ENCODE peak calls at places on chromosomes 6 and 20, in seven cellular contexts. C is A673, R is epithelial cell of esophagus, V is heart left ventricle, S is testis, H is gastrocnemius medialis, D is A549. X is an unnamed sample.

GRCh38 chr20:41428285-41428684 is 61.7 kb upstream of the EMILIN3 start:
- DNase-seq in C (no peak), R (peak; percentile 80), S (no peak), H (no peak), V (no peak), D (peak; percentile 53), X (no peak)

GRCh38 chr6:43972915-43973304 is 154.3 kb downstream of the MRPL14 start:
- DNase-seq in C (peak; percentile 47), V (peak; percentile 87), R (peak; percentile 76), H (peak; percentile 93), S (peak; percentile 80), D (no peak), X (no peak)

GRCh38 chr6:17972978-17973622 is 14.3 kb downstream of the KIF13A start:
- DNase-seq in C (no peak), S (no peak), R (no peak), V (no peak), D (no peak), H (no peak), X (no peak)

GRCh38 chr6:170212956-170213636 is 77.8 kb downstream of the DLL1 start:
- DNase-seq in C (no peak), S (peak; percentile 7), D (no peak), V (no peak), R (no peak), H (no peak), X (no peak)

GRCh38 chr6:104572901-104573300 is 286.8 kb downstream of the HACE1 start:
- DNase-seq in H (no peak), C (no peak), D (no peak), V (no peak), R (peak; percentile 50), S (no peak), X (no peak)

GRCh38 chr6:92026878-92027277 is 1392.5 kb downstream of the EPHA7 start:
- DNase-seq in C (no peak), V (no peak), H (no peak), R (no peak), S (no peak), D (no peak), X (no peak)

GRCh38 chr6:146892613-146893401 is 294.0 kb downstream of the ADGB start:
- DNase-seq in H (no peak), R (peak; percentile 20), V (no peak), S (no peak), C (no peak), D (no peak), X (no peak)

GRCh38 chr6:69390125-69390524 is 406.7 kb downstream of the LMBRD1 start:
- DNase-seq in D (no peak), S (no peak), V (no peak), R (no peak), C (no peak), H (no peak), X (no peak)

GRCh38 chr6:106145741-106146227 is 59.6 kb downstream of the PRDM1 start:
- DNase-seq in D (no peak), R (peak; percentile 63), H (no peak), V (no peak), C (no peak), S (no peak), X (peak; percentile 88)

GRCh38 chr20:41098703-41099250 is 38.6 kb upstream of the PLCG1 start:
- DNase-seq in V (no peak), C (peak; percentile 17), S (no peak), H (no peak), R (no peak), D (no peak), X (no peak)

GRCh38 chr6:33587529-33588215 is 7.6 kb upstream of the BAK1 start:
- DNase-seq in D (no peak), V (no peak), R (no peak), C (no peak), H (no peak), S (no peak), X (no peak)

GRCh38 chr6:84575264-84575663 is 189.1 kb downstream of the TBX18 start:
- DNase-seq in D (no peak), C (peak; percentile 72), V (no peak), H (no peak), R (peak; percentile 25), S (no peak), X (no peak)

GRCh38 chr6:157767071-157767750 is 55.8 kb upstream of the SNX9 start:
- DNase-seq in D (no peak), V (no peak), C (no peak), S (no peak), H (no peak), R (no peak), X (no peak)

DNA sequence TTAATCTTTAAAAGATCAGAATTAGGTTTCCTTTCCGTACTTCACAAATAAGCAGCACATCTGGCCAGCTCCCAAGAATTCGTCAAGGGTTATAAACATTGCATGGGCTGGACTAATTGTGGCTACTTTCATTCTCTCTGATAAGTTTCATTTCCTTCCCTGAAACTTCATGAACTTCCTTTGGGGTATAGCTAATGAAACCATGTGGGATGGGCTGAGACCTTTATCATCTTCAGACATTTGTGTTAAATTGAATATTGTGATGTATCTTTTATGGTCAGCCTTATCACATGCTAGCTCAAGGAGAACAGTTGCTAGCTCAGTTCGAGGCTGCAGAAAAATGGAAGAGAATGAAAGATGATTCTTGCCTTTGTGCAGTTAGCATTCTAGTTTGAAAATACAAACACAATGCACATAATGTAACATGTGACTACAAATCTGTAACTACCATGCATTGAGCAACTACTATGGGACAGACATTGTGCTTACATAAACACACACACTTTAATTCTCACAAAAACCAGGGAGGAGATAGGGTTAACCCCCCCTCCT is 1.7 kb upstream of the GMPR start:
- DNase-seq in H (no peak), D (no peak), S (peak; percentile 75), C (peak; percentile 58), V (no peak), R (no peak), X (peak; percentile 31)
- H3K4me3 ChIP-seq in H (peak overlapping the region; percentile 7), D (no peak overlapping the region), S (no peak overlapping the region), C (peak overlapping the region; percentile 5), V (peak overlapping the region; percentile 1), R (no peak overlapping the region), X (no peak overlapping the region)

GRCh38 chr6:36980876-36981619 is 4.9 kb downstream of the MTCH1 start:
- DNase-seq in H (no peak), R (no peak), D (no peak), C (no peak), V (no peak), S (no peak), X (no peak)
- TF ChIP-seq CTCF in H (no peak), R (no peak), D (no peak), C (no peak), V (no peak), S (peak; percentile 29), X (no peak)

GRCh38 chr6:127567476-127567875 is 9.5 kb upstream of the C6orf58 start:
- DNase-seq in V (no peak), H (no peak), S (no peak), C (no peak), R (no peak), D (no peak), X (no peak)

GRCh38 chr6:127566671-127567070 is 10.3 kb upstream of the C6orf58 start:
- DNase-seq in C (no peak), S (no peak), V (no peak), D (no peak), H (no peak), R (no peak), X (no peak)

GRCh38 chr6:127566119-127566518 is 10.9 kb upstream of the C6orf58 start:
- DNase-seq in D (no peak), V (no peak), C (no peak), R (peak; percentile 40), S (no peak), H (no peak), X (no peak)

DNA sequence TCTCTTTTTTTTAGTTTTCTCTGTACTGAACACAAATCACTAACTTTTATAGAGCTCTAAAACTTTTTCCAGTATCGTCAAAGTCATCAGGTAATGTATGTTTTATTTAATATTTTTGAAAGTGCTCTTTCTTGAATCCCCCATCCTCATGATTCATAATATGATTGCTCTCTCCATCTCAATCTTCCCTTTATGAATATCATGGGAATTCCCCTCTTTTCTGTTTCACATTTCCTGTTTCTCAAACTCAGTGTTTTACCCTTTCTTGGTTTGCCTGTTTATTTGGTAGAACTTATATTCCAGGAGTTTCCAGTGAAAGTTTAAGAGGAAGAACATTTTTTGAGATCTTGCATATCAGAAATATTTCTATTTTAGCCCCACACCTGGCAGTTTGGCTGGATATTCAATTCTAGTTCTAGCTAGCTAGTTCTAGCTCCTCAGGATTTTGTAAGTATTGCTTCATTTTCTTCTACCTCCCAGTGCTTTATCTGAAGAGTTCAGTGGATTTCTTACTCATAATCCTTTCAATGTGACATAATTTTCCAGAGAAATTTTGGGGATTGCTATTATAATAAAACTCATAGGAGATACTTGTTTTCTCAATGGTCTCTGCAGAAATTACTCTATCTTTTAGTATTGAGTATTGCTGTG is 6.1 kb upstream of the C6orf58 start:
- DNase-seq in V (no peak), S (no peak), H (no peak), C (peak; percentile 8), R (peak; percentile 43), D (no peak), X (no peak)
- H3K4me3 ChIP-seq in V (no peak overlapping the region), S (no peak overlapping the region), H (no peak overlapping the region), C (no peak overlapping the region), R (no peak overlapping the region), D (no peak overlapping the region), X (no peak overlapping the region)

GRCh38 chr6:149318581-149319286 is 1.2 kb downstream of the TAB2 start:
- DNase-seq in C (peak; percentile 32), R (no peak), D (no peak), V (no peak), S (peak; percentile 25), H (no peak), X (no peak)

GRCh38 chr6:149316740-149317655 is 514 bp upstream of the TAB2 start:
- DNase-seq in S (peak; percentile 91), V (peak; percentile 95), H (peak; percentile 90), D (peak; percentile 92), R (peak; percentile 93), C (peak; percentile 96), X (no peak)

GRCh38 chr6:149319413-149319812 is 1.9 kb downstream of the TAB2 start:
- DNase-seq in D (no peak), S (no peak), C (no peak), H (no peak), V (no peak), R (no peak), X (no peak)

GRCh38 chr6:149316108-149316727 is 1.3 kb upstream of the TAB2 start:
- DNase-seq in H (no peak), R (no peak), V (no peak), C (no peak), S (no peak), D (no peak), X (no peak)

DNA sequence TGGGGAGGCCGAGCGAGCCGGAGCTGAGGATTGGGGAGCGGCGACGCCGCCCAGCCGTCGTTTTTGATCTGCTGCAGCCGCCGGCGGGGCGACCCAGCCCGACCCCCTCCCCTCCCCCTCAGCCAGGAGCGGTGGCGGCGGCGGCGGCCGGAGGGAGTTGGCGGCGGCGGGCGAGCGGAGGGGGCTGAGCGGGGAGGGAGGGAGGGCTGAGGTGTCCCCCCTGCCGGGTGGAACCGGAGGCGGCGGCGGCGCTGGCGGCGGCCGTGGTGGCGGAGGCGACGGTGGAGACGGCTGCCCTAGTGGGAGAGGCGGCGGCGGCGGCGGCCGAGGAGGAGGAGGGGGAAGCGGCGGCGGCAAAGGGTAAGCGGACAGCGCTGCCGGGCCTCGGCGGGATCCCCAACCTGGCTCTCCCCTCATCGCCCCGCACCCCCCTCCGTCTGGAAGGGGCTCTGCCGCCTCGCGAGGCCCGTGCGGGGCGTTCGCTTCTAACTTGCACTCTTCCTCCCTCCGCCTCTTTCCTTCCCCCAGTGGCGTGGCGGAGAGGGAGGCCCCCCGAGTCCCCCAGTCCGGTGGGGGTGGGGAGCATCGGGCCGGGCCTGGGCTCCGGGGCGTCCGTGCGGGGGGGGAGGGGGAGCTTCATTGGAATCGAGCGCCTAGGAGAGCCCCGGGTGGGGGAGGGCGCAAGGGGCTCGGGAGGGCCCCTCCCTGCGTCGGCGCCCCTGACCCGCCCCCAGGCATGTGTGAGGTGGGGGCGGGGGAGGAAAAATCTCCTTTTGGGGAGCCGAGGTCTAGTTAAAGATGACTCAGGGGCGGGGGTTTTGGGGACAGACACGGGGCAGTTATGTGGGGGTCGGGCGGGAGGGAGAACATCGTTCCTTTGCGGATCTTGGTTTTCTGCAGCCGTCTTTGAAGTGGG is at the start of gene TAB2:
- DNase-seq in H (peak; percentile 37), R (no peak), V (peak; percentile 68), D (peak; percentile 18), S (peak; percentile 71), C (peak; percentile 59), X (no peak)
- TF ChIP-seq CTCF in H (no peak), R (no peak), V (no peak), D (no peak), S (no peak), C (no peak), X (no peak)